ENCODE peak calls at places on chromosomes 2 and 18, in ten cellular contexts. H is SW 1271; C is body of pancreas; E is COR-L47; L is kidney epithelial cell; P is CD8-positive, alpha-beta T cell; V is activated CD4-positive, CD25-positive, alpha-beta regulatory T cell treated with anti-CD3 and anti-CD28 coated beads, Interleukin-2, amount 50 U/mL, for 72 hours; M is head of caudate nucleus; S is glutamatergic neuron; A is HS-5. Z is an unnamed sample.

GRCh38 chr18:60024857-60025256 is 125.1 kb downstream of the PMAIP1 start:
- DNase-seq in H (no peak), C (no peak), E (no peak), L (no peak), P (no peak), V (no peak), M (no peak), S (no peak), A (no peak), Z (no peak)

GRCh38 chr2:74908763-74909444 is 49.5 kb upstream of the POLE4 start:
- DNase-seq in H (no peak), C (peak; percentile 31), E (no peak), L (no peak), P (no peak), V (no peak), M (no peak), S (no peak), A (no peak), Z (no peak)

GRCh38 chr18:67818432-67818831 is 301.9 kb upstream of the DSEL start:
- DNase-seq in H (no peak), C (no peak), E (no peak), L (no peak), P (no peak), V (no peak), M (no peak), S (no peak), A (no peak), Z (no peak)

GRCh38 chr2:70861774-70862644 is 26.4 kb upstream of the CD207 start:
- DNase-seq in H (peak; percentile 60), C (peak; percentile 89), E (peak; percentile 62), L (peak; percentile 2), P (peak; percentile 77), V (peak; percentile 71), M (peak; percentile 86), S (peak; percentile 90), A (peak; percentile 30), Z (peak; percentile 60)

GRCh38 chr2:203400805-203401585 is 72.8 kb downstream of the ABI2 start:
- DNase-seq in H (peak; percentile 5), C (no peak), E (no peak), L (no peak), P (no peak), V (no peak), M (peak; percentile 17), S (no peak), A (peak; percentile 69), Z (no peak)

GRCh38 chr2:237618449-237618848 is 8.9 kb upstream of the LRRFIP1 start:
- DNase-seq in H (no peak), C (no peak), E (no peak), L (no peak), P (no peak), V (no peak), M (no peak), S (no peak), A (peak; percentile 24), Z (no peak)

GRCh38 chr2:212539145-212539880 is 711 bp upstream of the ERBB4 start:
- DNase-seq in H (no peak), C (peak; percentile 87), E (peak; percentile 84), L (no peak), P (no peak), V (no peak), M (peak; percentile 74), S (peak; percentile 39), A (no peak), Z (peak; percentile 82)

GRCh38 chr2:98167916-98168315 is 80.9 kb downstream of the VWA3B start:
- DNase-seq in H (no peak), C (no peak), E (no peak), L (no peak), P (no peak), V (no peak), M (no peak), S (no peak), A (no peak), Z (no peak)

GRCh38 chr2:45681675-45682074 is 30.2 kb downstream of the PRKCE start:
- DNase-seq in H (peak; percentile 47), C (no peak), E (no peak), L (peak; percentile 74), P (no peak), V (no peak), M (no peak), S (peak; percentile 28), A (peak; percentile 60), Z (no peak)

GRCh38 chr2:1995987-1996386 is 251.7 kb upstream of the PXDN start:
- DNase-seq in H (no peak), C (no peak), E (no peak), L (peak; percentile 16), P (no peak), V (no peak), M (no peak), S (no peak), A (no peak), Z (no peak)

GRCh38 chr2:241412144-241412543 is 56.1 kb downstream of the FARP2 start:
- DNase-seq in H (no peak), C (no peak), E (no peak), L (no peak), P (no peak), V (no peak), M (peak; percentile 27), S (no peak), A (peak; percentile 39), Z (no peak)

GRCh38 chr2:19545507-19545906 is 187.1 kb upstream of the OSR1 start:
- DNase-seq in H (no peak), C (no peak), E (no peak), L (no peak), P (no peak), V (no peak), M (no peak), S (no peak), A (no peak), Z (no peak)

GRCh38 chr18:5295231-5295920 is at the start of gene ZBTB14:
- DNase-seq in H (no peak), C (peak; percentile 84), E (peak; percentile 85), L (no peak), P (peak; percentile 84), V (peak; percentile 75), M (peak; percentile 57), S (peak; percentile 76), A (no peak), Z (peak; percentile 75)

GRCh38 chr18:22346968-22347611 is 70.6 kb downstream of the CTAGE1 start:
- DNase-seq in H (no peak), C (peak; percentile 74), E (no peak), L (no peak), P (no peak), V (no peak), M (no peak), S (peak; percentile 44), A (peak; percentile 15), Z (no peak)

GRCh38 chr18:23689616-23690504 is 607 bp downstream of the LAMA3 start:
- DNase-seq in H (no peak), C (peak; percentile 43), E (peak; percentile 43), L (no peak), P (no peak), V (peak; percentile 34), M (no peak), S (peak; percentile 43), A (no peak), Z (no peak)

GRCh38 chr2:18648161-18648560 is 58.8 kb upstream of the NT5C1B start:
- DNase-seq in H (no peak), C (no peak), E (no peak), L (no peak), P (no peak), V (no peak), M (no peak), S (no peak), A (no peak), Z (no peak)

GRCh38 chr18:5197032-5197434 is at the start of gene AKAIN1:
- DNase-seq in H (no peak), C (peak; percentile 53), E (peak; percentile 10), L (no peak), P (peak; percentile 53), V (peak; percentile 34), M (peak; percentile 24), S (peak; percentile 69), A (no peak), Z (peak; percentile 23)

Z was measured in globus pallidus.